ENCODE peak calls at places on chromosomes 13 and 19, in five cellular contexts. A is fibroblast of the aortic adventitia; Q is A549; L is neural progenitor cell; S is CD4-positive, alpha-beta T cell. J is an unnamed sample.

GRCh38 chr13:102073251-102073650 is 328.6 kb downstream of the FGF14 start:
- DNase-seq in A (no peak), Q (no peak), L (no peak), S (no peak), J (no peak)

GRCh38 chr13:24389506-24389905 is 80.1 kb downstream of the C1QTNF9 start:
- DNase-seq in A (no peak), Q (no peak), L (no peak), S (no peak), J (no peak)

GRCh38 chr19:7597689-7598088 is 2.0 kb downstream of the CAMSAP3 start:
- DNase-seq in A (no peak), Q (peak), L (no peak), S (no peak), J (no peak)

GRCh38 chr19:47901370-47901769 is 15.3 kb upstream of the SULT2A1 start:
- DNase-seq in A (no peak), Q (no peak), L (no peak), S (no peak), J (no peak)

GRCh38 chr19:1312732-1313694 is 27.3 kb downstream of the EFNA2 start:
- DNase-seq in A (peak), Q (peak), L (peak), S (peak), J (peak)

GRCh38 chr19:39557791-39558622 is 18.0 kb upstream of the EID2 start:
- DNase-seq in A (peak), Q (no peak), L (no peak), S (no peak), J (peak)

GRCh38 chr19:44050740-44051653 is 839 bp upstream of the ZNF223 start:
- DNase-seq in A (no peak), Q (no peak), L (no peak), S (no peak), J (peak)

GRCh38 chr19:40677156-40677555 is 13.3 kb downstream of the NUMBL start:
- DNase-seq in A (no peak), Q (no peak), L (no peak), S (no peak), J (no peak)

GRCh38 chr13:93716623-93717022 is 490.0 kb downstream of the GPC6 start:
- DNase-seq in A (no peak), Q (no peak), L (no peak), S (no peak), J (peak)

DNA sequence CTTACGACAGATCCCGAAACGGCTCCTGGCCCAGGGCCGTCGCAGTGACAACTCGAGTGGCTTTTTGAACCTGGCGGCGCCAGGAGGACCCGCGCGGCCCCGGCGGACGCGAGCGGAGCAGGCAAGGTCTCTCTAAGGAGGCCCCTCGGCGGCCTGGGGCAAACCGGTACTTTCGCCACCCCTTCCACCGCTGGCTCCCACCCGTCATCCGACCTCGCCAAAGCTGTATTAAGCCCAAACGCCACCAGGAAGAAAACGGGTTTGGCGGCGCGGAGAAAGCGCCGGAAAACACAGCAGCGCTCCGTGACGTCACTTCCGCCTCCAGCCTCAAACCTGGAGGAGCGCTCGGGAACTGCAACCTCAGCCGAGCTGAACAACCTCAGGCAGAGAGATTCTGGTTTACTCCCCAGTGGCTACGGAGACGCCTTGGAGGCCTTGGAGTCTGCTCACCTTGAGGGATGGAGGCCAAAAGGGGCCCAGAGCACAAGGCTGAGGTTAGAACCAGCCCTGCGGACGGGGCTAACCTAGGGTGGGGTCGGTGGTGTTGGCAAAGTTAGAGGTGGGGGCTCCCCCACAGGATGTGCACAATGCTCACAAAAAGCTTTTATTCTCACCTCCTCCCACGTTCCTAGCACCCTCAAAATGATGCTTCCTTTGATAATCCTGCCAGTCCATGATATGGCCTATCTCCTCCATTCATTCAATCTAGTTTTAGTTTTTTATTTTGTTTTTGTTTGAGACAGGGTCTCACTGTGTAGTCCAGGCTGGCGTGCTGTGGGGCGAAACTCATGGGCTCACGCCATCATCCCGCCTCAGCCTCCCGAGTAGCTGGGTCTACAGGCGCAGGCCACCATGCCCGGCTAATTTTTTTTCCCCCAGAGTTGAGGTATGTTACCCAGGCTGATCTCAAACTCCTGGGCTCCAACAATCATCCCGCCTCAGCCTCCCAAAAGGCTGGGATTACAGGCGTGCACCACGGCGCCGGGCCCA is at the start of gene ZNF266:
- DNase-seq in A (peak), Q (peak), L (peak), S (peak), J (peak)
- TF ChIP-seq CTCF in A (peak), Q (no peak), L (peak), S (peak), J (peak)

DNA sequence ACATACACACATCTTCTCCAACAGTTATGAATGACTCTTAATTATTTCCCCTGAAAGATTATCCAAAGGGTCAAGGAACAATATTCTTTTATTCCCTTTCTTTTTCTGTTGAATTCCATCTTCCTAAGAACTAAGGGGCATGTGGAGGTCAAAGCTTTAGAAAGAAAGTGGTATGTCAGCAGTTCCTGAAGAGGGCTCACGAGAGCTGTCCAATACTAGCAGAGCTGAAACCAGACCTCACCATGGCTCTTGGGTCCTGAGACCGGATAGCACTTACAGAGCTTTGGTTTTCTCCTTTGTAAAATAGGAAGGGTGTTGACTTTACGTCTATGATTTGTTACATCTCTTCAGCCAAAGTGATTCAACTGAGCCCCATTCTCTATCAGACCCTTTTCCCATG is 109.8 kb upstream of the FREM2 start:
- DNase-seq in A (peak), Q (no peak), L (peak), S (no peak), J (peak)
- TF ChIP-seq CTCF in A (no peak), Q (no peak), L (no peak), S (no peak), J (no peak)

DNA sequence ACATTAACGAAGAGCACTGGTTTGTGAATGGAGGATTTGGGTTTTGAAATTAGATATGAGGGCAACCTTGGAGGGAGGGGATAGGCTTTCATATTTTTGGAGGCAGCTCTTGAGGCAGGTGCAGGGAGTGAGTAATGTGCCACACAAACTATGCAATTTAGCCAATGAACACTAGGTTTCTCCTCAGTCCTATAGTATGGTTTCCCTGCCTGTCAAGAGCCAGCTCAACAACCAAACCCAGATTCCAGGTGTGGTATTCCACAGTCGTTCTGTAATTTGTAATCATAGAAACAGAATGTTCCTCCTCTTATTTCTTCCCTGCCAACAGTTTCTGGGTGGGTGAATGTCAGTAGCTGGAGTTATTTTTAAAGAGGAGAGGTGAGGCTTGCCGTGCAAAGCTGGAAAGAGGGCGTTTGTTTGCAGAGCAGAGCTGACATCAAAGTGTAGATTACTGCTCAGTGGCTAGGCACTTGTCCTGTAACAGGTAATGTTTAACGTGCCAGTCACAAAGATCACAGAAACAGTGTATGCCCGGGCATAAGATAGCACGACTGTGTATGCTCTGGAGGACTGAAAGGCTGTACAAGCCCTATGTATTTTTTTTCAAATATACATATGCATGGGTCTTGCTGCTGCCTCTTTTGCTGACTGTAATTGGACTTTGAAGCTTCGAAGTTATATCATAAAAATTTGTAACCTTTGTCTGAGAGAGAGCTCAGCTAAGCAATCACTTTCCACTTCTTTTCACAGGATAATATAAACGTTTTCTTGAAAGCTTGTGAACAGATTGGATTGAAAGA is 124.3 kb downstream of the LMO7 start:
- DNase-seq in A (no peak), Q (peak), L (no peak), S (no peak), J (peak)
- TF ChIP-seq CTCF in A (peak), Q (no peak), L (no peak), S (peak), J (peak)

GRCh38 chr13:67410645-67411044 is 180.5 kb upstream of the PCDH9 start:
- DNase-seq in A (no peak), Q (no peak), L (peak), S (no peak), J (peak)
- TF ChIP-seq CTCF in A (no peak), Q (no peak), L (no peak), S (no peak), J (no peak)

DNA sequence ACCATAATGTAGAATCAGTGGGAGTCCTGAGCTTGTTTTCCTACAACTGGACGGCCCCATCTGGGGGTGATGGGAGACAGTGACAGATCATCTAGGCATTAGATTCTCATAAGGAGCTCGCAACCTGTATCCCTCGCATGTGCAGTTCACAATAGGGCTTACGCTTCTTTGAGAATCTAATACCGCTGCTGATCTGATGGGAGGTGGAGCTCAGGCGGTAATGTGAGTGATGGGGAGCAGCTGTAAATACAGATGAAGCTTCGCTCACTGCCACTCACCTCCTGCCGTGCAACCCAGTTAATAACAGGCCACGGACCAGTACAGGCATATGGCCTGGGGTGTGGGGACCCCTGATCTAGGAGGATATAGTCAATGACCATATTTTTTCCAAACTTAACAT is 38.8 kb downstream of the RCBTB1 start:
- DNase-seq in A (no peak), Q (no peak), L (no peak), S (no peak), J (no peak)
- TF ChIP-seq CTCF in A (no peak), Q (no peak), L (no peak), S (no peak), J (no peak)

DNA sequence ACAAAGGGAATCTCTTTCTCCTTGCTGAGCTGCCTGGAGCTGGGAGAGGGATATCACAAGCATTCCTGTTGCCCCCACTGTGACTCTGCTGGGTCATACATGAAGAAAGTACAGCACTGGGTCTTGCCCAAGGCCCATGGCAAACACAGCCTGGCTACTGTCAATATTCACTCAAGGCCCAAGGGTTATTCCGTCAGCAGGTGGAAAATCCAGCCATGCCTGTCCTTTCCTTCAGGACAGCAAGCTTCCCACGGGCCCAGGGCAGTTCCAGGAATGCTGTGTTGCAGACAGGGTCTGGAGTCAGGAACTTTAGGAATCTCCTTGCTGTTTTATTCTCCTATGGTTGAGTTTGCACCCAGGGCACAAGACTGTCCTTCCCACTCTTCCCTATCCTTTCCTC is 106.8 kb downstream of the TNFSF13B start:
- DNase-seq in A (no peak), Q (no peak), L (no peak), S (no peak), J (no peak)
- TF ChIP-seq CTCF in A (no peak), Q (no peak), L (no peak), S (no peak), J (no peak)

GRCh38 chr19:33947565-33947964 is 150.9 kb downstream of the KCTD15 start:
- DNase-seq in A (no peak), Q (no peak), L (peak), S (no peak), J (peak)
- TF ChIP-seq CTCF in A (no peak), Q (peak), L (peak), S (no peak), J (peak)

GRCh38 chr19:16416996-16417395 is 54.8 kb downstream of the EPS15L1 start:
- DNase-seq in A (no peak), Q (no peak), L (no peak), S (no peak), J (no peak)
- TF ChIP-seq CTCF in A (no peak), Q (no peak), L (no peak), S (no peak), J (no peak)

DNA sequence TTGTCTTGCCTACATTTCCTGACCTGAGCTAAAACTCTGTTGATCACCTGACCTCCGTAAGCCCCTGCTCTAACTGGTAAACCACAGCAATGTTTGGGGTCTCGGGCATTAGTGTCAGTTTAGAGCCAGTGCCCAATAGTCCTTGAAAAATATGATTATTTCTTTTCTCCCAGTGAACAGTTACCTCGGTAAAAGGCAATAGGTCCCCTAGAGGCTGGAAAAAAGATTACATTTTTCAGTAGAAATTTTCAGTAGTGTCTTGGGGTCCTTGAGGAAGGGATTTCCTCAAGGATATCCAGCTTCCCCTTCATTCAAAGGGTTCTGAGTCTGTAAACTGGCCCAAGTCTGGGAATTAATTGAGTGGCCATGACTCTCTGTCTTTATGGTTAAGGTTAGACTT is 177.5 kb downstream of the SLC7A1 start:
- DNase-seq in A (no peak), Q (no peak), L (no peak), S (no peak), J (no peak)
- TF ChIP-seq CTCF in A (no peak), Q (no peak), L (peak), S (no peak), J (peak)

J was measured in choroid plexus epithelial cell.